ENCODE peak calls at places on chromosomes 4 and X, in ten cellular contexts. Z is A549, T is stomach, E is SK-N-SH, H is tibial nerve, A is ovary, X is suprapubic skin, C is sigmoid colon, M is K562, V is HepG2. N is an unnamed sample.

GRCh38 chr4:16914208-16914607 is 15.8 kb upstream of the LDB2 start:
- DNase-seq in Z (no peak), T (no peak), E (peak; percentile 7), H (no peak), A (no peak), X (no peak), C (no peak), M (no peak), V (no peak), N (no peak)

GRCh38 chrX:63434665-63435064 is 83.5 kb upstream of the SPIN4 start:
- DNase-seq in Z (no peak), T (no peak), E (no peak), H (no peak), A (no peak), X (no peak), C (no peak), M (peak; percentile 85), V (no peak), N (peak; percentile 55)

GRCh38 chr4:87865960-87866598 is 33.3 kb downstream of the MEPE start:
- DNase-seq in Z (no peak), T (no peak), E (no peak), H (no peak), A (no peak), X (no peak), C (no peak), M (no peak), V (peak; percentile 98), N (no peak)

GRCh38 chr4:83219344-83219990 is 65.1 kb downstream of the COQ2 start:
- DNase-seq in Z (no peak), T (peak; percentile 33), E (no peak), H (no peak), A (no peak), X (no peak), C (no peak), M (no peak), V (no peak), N (peak; percentile 56)

GRCh38 chr4:88219099-88219498 is 60.7 kb upstream of the ABCG2 start:
- DNase-seq in Z (peak; percentile 22), T (no peak), E (peak; percentile 44), H (no peak), A (no peak), X (no peak), C (no peak), M (peak; percentile 56), V (peak; percentile 30), N (no peak)

GRCh38 chrX:24575496-24575895 is 71.7 kb downstream of the PCYT1B start:
- DNase-seq in Z (no peak), T (no peak), E (no peak), H (no peak), A (no peak), X (no peak), C (no peak), M (no peak), V (no peak), N (no peak)

GRCh38 chrX:120419465-120419864 is 49.6 kb downstream of the LAMP2 start:
- DNase-seq in Z (no peak), T (no peak), E (no peak), H (no peak), A (no peak), X (no peak), C (no peak), M (no peak), V (no peak), N (peak; percentile 10)

GRCh38 chrX:39772057-39772832 is 325.5 kb downstream of the BCOR start:
- DNase-seq in Z (no peak), T (peak; percentile 30), E (no peak), H (no peak), A (peak; percentile 42), X (no peak), C (no peak), M (peak; percentile 56), V (peak; percentile 81), N (no peak)

GRCh38 chrX:100265179-100265578 is 144.9 kb downstream of the PCDH19 start:
- DNase-seq in Z (no peak), T (no peak), E (no peak), H (no peak), A (no peak), X (no peak), C (no peak), M (no peak), V (no peak), N (no peak)

GRCh38 chr4:75512336-75513211 is 1.6 kb downstream of the RCHY1 start:
- DNase-seq in Z (no peak), T (no peak), E (no peak), H (no peak), A (no peak), X (no peak), C (no peak), M (peak; percentile 89), V (peak; percentile 24), N (no peak)

GRCh38 chrX:360496-361150 is 26.1 kb downstream of the PPP2R3B start:
- DNase-seq in Z (no peak), T (no peak), E (no peak), H (no peak), A (no peak), X (peak; percentile 44), C (no peak), M (no peak), V (no peak), N (no peak)

GRCh38 chr4:20338841-20339240 is 87.1 kb downstream of the SLIT2 start:
- DNase-seq in Z (no peak), T (no peak), E (no peak), H (no peak), A (no peak), X (no peak), C (no peak), M (no peak), V (no peak), N (no peak)

GRCh38 chrX:338281-338835 is 19.8 kb upstream of the GTPBP6 start:
- DNase-seq in Z (no peak), T (no peak), E (no peak), H (no peak), A (no peak), X (no peak), C (peak; percentile 63), M (no peak), V (no peak), N (no peak)

GRCh38 chr4:24890561-24890960 is 22.3 kb downstream of the CCDC149 start:
- DNase-seq in Z (no peak), T (no peak), E (no peak), H (no peak), A (no peak), X (no peak), C (peak; percentile 37), M (no peak), V (no peak), N (no peak)

GRCh38 chr4:130080872-130081451 is 985.0 kb downstream of the C4orf33 start:
- DNase-seq in Z (no peak), T (no peak), E (no peak), H (no peak), A (no peak), X (no peak), C (no peak), M (no peak), V (no peak), N (no peak)

GRCh38 chrX:153688900-153689590 is 1.3 kb downstream of the SLC6A8 start:
- DNase-seq in Z (no peak), T (peak; percentile 57), E (peak; percentile 79), H (no peak), A (no peak), X (no peak), C (peak; percentile 85), M (peak; percentile 41), V (no peak), N (no peak)

GRCh38 chr4:125760956-125761355 is 446.2 kb downstream of the FAT4 start:
- DNase-seq in Z (no peak), T (no peak), E (no peak), H (no peak), A (no peak), X (no peak), C (no peak), M (no peak), V (no peak), N (no peak)

GRCh38 chr4:125765936-125766335 is 451.2 kb downstream of the FAT4 start:
- DNase-seq in Z (no peak), T (no peak), E (no peak), H (no peak), A (no peak), X (no peak), C (no peak), M (no peak), V (no peak), N (no peak)

GRCh38 chr4:125758438-125758837 is 443.7 kb downstream of the FAT4 start:
- DNase-seq in Z (no peak), T (no peak), E (no peak), H (no peak), A (no peak), X (no peak), C (no peak), M (no peak), V (no peak), N (no peak)

GRCh38 chr4:125762537-125762936 is 447.8 kb downstream of the FAT4 start:
- DNase-seq in Z (no peak), T (no peak), E (no peak), H (no peak), A (no peak), X (no peak), C (no peak), M (peak; percentile 1), V (no peak), N (no peak)
- TF ChIP-seq EP300 in Z (no peak), T (no peak), E (no peak), H (no peak), A (no peak), X (no peak), C (no peak), M (no peak), V (no peak), N (no peak)

GRCh38 chr4:2812985-2813384 is 20.1 kb downstream of the SH3BP2 start:
- DNase-seq in Z (no peak), T (no peak), E (no peak), H (no peak), A (no peak), X (no peak), C (no peak), M (no peak), V (no peak), N (no peak)
- H3K4me3 ChIP-seq in Z (no peak overlapping the region), T (peak overlapping the region; percentile 44), E (no peak overlapping the region), H (peak overlapping the region; percentile 45), A (peak overlapping the region; percentile 7), X (peak overlapping the region; percentile 44), C (peak overlapping the region; percentile 23), M (no peak overlapping the region), V (no peak overlapping the region), N (peak overlapping the region; percentile 40)

GRCh38 chr4:173666-174314 is 49.5 kb downstream of the ZNF718 start:
- DNase-seq in Z (no peak), T (no peak), E (no peak), H (no peak), A (no peak), X (no peak), C (no peak), M (no peak), V (no peak), N (no peak)

GRCh38 chr4:176995-177394 is 52.7 kb downstream of the ZNF718 start:
- DNase-seq in Z (no peak), T (no peak), E (no peak), H (no peak), A (no peak), X (no peak), C (no peak), M (no peak), V (no peak), N (no peak)

GRCh38 chr4:175986-176385 is 51.7 kb downstream of the ZNF718 start:
- DNase-seq in Z (no peak), T (no peak), E (no peak), H (no peak), A (no peak), X (no peak), C (no peak), M (no peak), V (no peak), N (no peak)
- H3K9me3 ChIP-seq in Z (peaks cover 13% of the 10 kb centered on the region), T (peaks cover 48% of the 10 kb centered on the region), E (peaks cover 3% of the 10 kb centered on the region), H (no peaks in the 10 kb centered on the region), A (no peaks in the 10 kb centered on the region), X (peaks cover 58% of the 10 kb centered on the region), C (peaks cover 41% of the 10 kb centered on the region), M (no peaks in the 10 kb centered on the region), V (peaks cover 96% of the 10 kb centered on the region), N (peaks cover 99% of the 10 kb centered on the region)

GRCh38 chrX:133527415-133527814 is 112.1 kb upstream of the GPC4 start:
- DNase-seq in Z (no peak), T (no peak), E (no peak), H (no peak), A (no peak), X (no peak), C (no peak), M (no peak), V (no peak), N (no peak)
- TF ChIP-seq EP300 in Z (no peak), T (no peak), E (no peak), H (no peak), A (no peak), X (no peak), C (no peak), M (no peak), V (no peak), N (no peak)